ENCODE peak calls at places on chromosomes 13 and 19, in six cellular contexts. I is stimulated activated CD4-positive, alpha-beta T cell treated with anti-CD3 and anti-CD28 coated beads, Interleukin-4, amount 100 ng/mL, for 1 hour; V is Calu3; G is MV-4-11; M is T-helper 1 cell; S is iris pigment epithelial cell. T is an unnamed sample.

GRCh38 chr13:33060815-33061214 is 44.6 kb downstream of the KL start:
- DNase-seq in G (no peak), I (no peak), M (no peak), V (no peak), S (no peak), T (no peak)

GRCh38 chr13:94556646-94557045 is 39.3 kb downstream of the TGDS start:
- DNase-seq in M (no peak), G (no peak), V (no peak), S (no peak), I (no peak), T (no peak)

GRCh38 chr13:44710576-44710975 is 134.4 kb upstream of the TSC22D1 start:
- DNase-seq in M (peak; percentile 3), V (peak; percentile 23), I (peak; percentile 4), G (no peak), S (peak; percentile 97), T (no peak)

GRCh38 chr13:74305876-74306275 is 171.7 kb upstream of the KLF12 start:
- DNase-seq in V (no peak), G (no peak), M (no peak), I (no peak), S (no peak), T (no peak)

GRCh38 chr19:48292798-48293197 is 22.9 kb downstream of the ZNF114 start:
- DNase-seq in S (peak; percentile 91), G (peak; percentile 17), M (no peak), V (no peak), I (no peak), T (no peak)

GRCh38 chr13:43751624-43752023 is 35.1 kb downstream of the ENOX1 start:
- DNase-seq in S (peak; percentile 27), I (no peak), V (no peak), G (no peak), M (no peak), T (no peak)

GRCh38 chr13:110912651-110913051 is 2.2 kb downstream of the ANKRD10 start:
- DNase-seq in G (peak; percentile 44), S (peak; percentile 92), V (no peak), M (no peak), I (no peak), T (peak; percentile 38)

GRCh38 chr19:55189424-55189823 is 9.3 kb upstream of the SYT5 start:
- DNase-seq in M (no peak), I (no peak), V (no peak), S (peak; percentile 97), G (no peak), T (no peak)

GRCh38 chr19:1256646-1257474 is 8.5 kb downstream of the MIDN start:
- DNase-seq in M (no peak), V (no peak), I (no peak), S (no peak), G (no peak), T (no peak)

GRCh38 chr13:68428292-68428691 is 1198.2 kb upstream of the PCDH9 start:
- DNase-seq in S (peak; percentile 34), V (no peak), M (no peak), I (no peak), G (no peak), T (no peak)

GRCh38 chr19:50793558-50794065 is 3.4 kb downstream of the ACP4 start:
- DNase-seq in I (no peak), G (no peak), S (no peak), M (no peak), V (no peak), T (no peak)

GRCh38 chr19:35154535-35155406 is at the start of gene FXYD5:
- DNase-seq in V (peak; percentile 83), G (peak; percentile 84), I (peak; percentile 82), M (peak; percentile 64), S (peak; percentile 84), T (no peak)

GRCh38 chr13:30398601-30399072 is 23.7 kb upstream of the UBE2L5 start:
- DNase-seq in G (no peak), V (no peak), S (peak; percentile 11), M (no peak), I (no peak), T (no peak)

GRCh38 chr19:10427169-10427568 is 6.8 kb downstream of the PDE4A start:
- DNase-seq in G (no peak), M (no peak), V (no peak), S (no peak), I (no peak), T (no peak)

GRCh38 chr13:114049026-114049425 is 75.2 kb upstream of the C13orf46 start:
- DNase-seq in G (no peak), V (no peak), S (no peak), I (peak; percentile 69), M (peak; percentile 18), T (no peak)

GRCh38 chr19:44072543-44073401 is 813 bp downstream of the ZNF284 start:
- DNase-seq in G (no peak), I (no peak), M (no peak), V (peak; percentile 7), S (peak; percentile 8), T (no peak)

GRCh38 chr13:39273953-39274352 is 235.7 kb downstream of the NHLRC3 start:
- DNase-seq in M (no peak), G (no peak), I (no peak), V (peak; percentile 4), S (no peak), T (no peak)

GRCh38 chr13:33611016-33611805 is 206.7 kb upstream of the RFC3 start:
- DNase-seq in V (no peak), S (peak; percentile 82), M (no peak), I (no peak), G (no peak), T (peak; percentile 54)

GRCh38 chr19:47419789-47420188 is 462 bp upstream of the MEIS3 start:
- DNase-seq in I (no peak), M (no peak), V (no peak), S (no peak), G (no peak), T (no peak)

T was measured in testis.